ENCODE peak calls at places on chromosomes 5 and 9, in ten cellular contexts. T is right cardiac atrium; J is adrenal gland; M is dorsolateral prefrontal cortex; S is Karpas-422; G is psoas muscle; P is substantia nigra; O is effector memory CD4-positive, alpha-beta T cell; W is hepatocyte; E is stomach. U is an unnamed sample.

GRCh38 chr5:180335614-180336233 is 17.4 kb downstream of the GFPT2 start:
- DNase-seq in T (no peak), J (no peak), M (no peak), S (no peak), G (no peak), P (no peak), O (no peak), W (no peak), E (no peak), U (no peak)

GRCh38 chr5:59789197-59789596 is 104.3 kb downstream of the PDE4D start:
- DNase-seq in T (no peak), J (no peak), M (no peak), S (no peak), G (no peak), P (no peak), O (no peak), W (peak; percentile 45), E (no peak), U (no peak)

GRCh38 chr5:132387649-132388117 is 18.2 kb downstream of the SLC22A5 start:
- DNase-seq in T (peak; percentile 67), J (peak; percentile 87), M (no peak), S (no peak), G (no peak), P (no peak), O (no peak), W (peak; percentile 92), E (peak; percentile 63), U (peak; percentile 77)

GRCh38 chr5:180118391-180118791 is 46.8 kb upstream of the RNF130 start:
- DNase-seq in T (no peak), J (no peak), M (no peak), S (no peak), G (no peak), P (no peak), O (no peak), W (no peak), E (no peak), U (no peak)

GRCh38 chr9:110977259-110977709 is 61.0 kb downstream of the LPAR1 start:
- DNase-seq in T (no peak), J (peak; percentile 21), M (no peak), S (no peak), G (no peak), P (no peak), O (no peak), W (no peak), E (peak; percentile 70), U (no peak)

GRCh38 chr5:79069488-79070001 is at the start of the genes BHMT2 and DMGDH:
- DNase-seq in T (peak; percentile 78), J (peak; percentile 56), M (no peak), S (no peak), G (peak; percentile 75), P (no peak), O (no peak), W (no peak), E (no peak), U (no peak)

GRCh38 chr5:143447983-143448382 is 44.5 kb upstream of the NR3C1 start:
- DNase-seq in T (no peak), J (no peak), M (no peak), S (no peak), G (no peak), P (no peak), O (no peak), W (no peak), E (no peak), U (no peak)

GRCh38 chr5:109779036-109779735 is 89.5 kb downstream of the MAN2A1 start:
- DNase-seq in T (no peak), J (no peak), M (no peak), S (no peak), G (no peak), P (no peak), O (no peak), W (no peak), E (no peak), U (no peak)

GRCh38 chr5:43038523-43038989 is 1.6 kb downstream of the ANXA2R start:
- DNase-seq in T (no peak), J (no peak), M (no peak), S (no peak), G (no peak), P (no peak), O (peak; percentile 22), W (no peak), E (no peak), U (no peak)

GRCh38 chr5:43039468-43040286 is 442 bp downstream of the ANXA2R start:
- DNase-seq in T (peak; percentile 88), J (peak; percentile 61), M (peak; percentile 54), S (peak; percentile 72), G (peak; percentile 88), P (peak; percentile 40), O (peak; percentile 56), W (peak; percentile 78), E (peak; percentile 51), U (peak; percentile 57)

GRCh38 chr5:43037929-43038510 is 2.1 kb downstream of the ANXA2R start:
- DNase-seq in T (no peak), J (no peak), M (no peak), S (no peak), G (no peak), P (no peak), O (peak; percentile 24), W (no peak), E (no peak), U (no peak)

GRCh38 chr5:43040287-43041098 is at the start of gene ANXA2R:
- DNase-seq in T (peak; percentile 91), J (peak; percentile 87), M (peak; percentile 85), S (peak; percentile 99), G (peak; percentile 92), P (peak; percentile 60), O (peak; percentile 91), W (peak; percentile 95), E (peak; percentile 88), U (peak; percentile 93)

GRCh38 chr5:43039115-43039467 is 1.0 kb downstream of the ANXA2R start:
- DNase-seq in T (no peak), J (no peak), M (no peak), S (no peak), G (no peak), P (no peak), O (no peak), W (no peak), E (no peak), U (no peak)
- H3K27ac ChIP-seq in T (peak overlapping the region; percentile 97), J (peak overlapping the region; percentile 99), M (no peak overlapping the region), S (no peak overlapping the region), G (peak overlapping the region; percentile 96), P (peak overlapping the region; percentile 72), O (peak overlapping the region; percentile 97), W (peak overlapping the region; percentile 86), E (peak overlapping the region; percentile 94), U (peak overlapping the region; percentile 95)

GRCh38 chr9:91378695-91379127 is 17.0 kb upstream of the AUH start:
- DNase-seq in T (no peak), J (peak; percentile 31), M (no peak), S (no peak), G (no peak), P (no peak), O (no peak), W (peak; percentile 22), E (no peak), U (no peak)
- H3K27ac ChIP-seq in T (no peak overlapping the region), J (no peak overlapping the region), M (no peak overlapping the region), S (no peak overlapping the region), G (no peak overlapping the region), P (no peak overlapping the region), O (no peak overlapping the region), W (no peak overlapping the region), E (no peak overlapping the region), U (no peak overlapping the region)

GRCh38 chr5:173410459-173411233 is 82.4 kb upstream of the STC2 start:
- DNase-seq in T (no peak), J (no peak), M (no peak), S (no peak), G (no peak), P (no peak), O (no peak), W (no peak), E (no peak), U (no peak)

GRCh38 chr5:173412151-173412550 is 83.9 kb upstream of the STC2 start:
- DNase-seq in T (no peak), J (no peak), M (no peak), S (peak; percentile 42), G (no peak), P (no peak), O (no peak), W (no peak), E (no peak), U (no peak)

GRCh38 chr5:173408946-173409345 is 80.7 kb upstream of the STC2 start:
- DNase-seq in T (no peak), J (no peak), M (no peak), S (no peak), G (no peak), P (no peak), O (no peak), W (no peak), E (no peak), U (no peak)

GRCh38 chr5:173412566-173412965 is 84.4 kb upstream of the STC2 start:
- DNase-seq in T (no peak), J (no peak), M (peak; percentile 51), S (no peak), G (no peak), P (peak; percentile 13), O (no peak), W (no peak), E (no peak), U (no peak)

DNA sequence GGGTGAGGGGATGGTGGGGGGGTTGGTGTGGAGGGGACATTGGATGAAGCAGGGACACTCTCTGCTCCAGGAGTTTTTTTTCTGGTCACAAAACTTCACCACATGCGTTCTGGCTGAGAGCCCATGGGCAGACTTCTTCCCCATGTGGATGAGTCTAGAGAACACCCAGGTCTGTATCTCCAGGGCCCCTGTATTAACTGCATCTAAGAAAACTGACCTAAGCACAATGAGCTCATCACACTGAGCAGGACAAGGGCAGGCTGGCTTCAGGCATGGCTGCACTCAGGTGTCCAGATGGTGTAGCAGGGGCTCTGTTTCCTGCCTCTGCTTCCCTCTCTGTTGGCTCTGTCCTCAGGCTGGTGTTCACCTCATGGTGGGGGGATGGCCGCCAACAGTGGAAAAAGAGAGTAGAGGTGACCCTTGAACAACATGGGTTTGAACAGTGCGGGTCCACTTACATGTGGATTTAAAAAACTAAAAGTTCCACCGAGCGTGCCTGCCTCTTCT is 85.3 kb upstream of the STC2 start:
- DNase-seq in T (no peak), J (no peak), M (no peak), S (no peak), G (no peak), P (no peak), O (no peak), W (no peak), E (no peak), U (no peak)
- H3K27ac ChIP-seq in T (no peak overlapping the region), J (no peak overlapping the region), M (no peak overlapping the region), S (no peak overlapping the region), G (no peak overlapping the region), P (no peak overlapping the region), O (no peak overlapping the region), W (no peak overlapping the region), E (no peak overlapping the region), U (no peak overlapping the region)

GRCh38 chr5:62582198-62582597 is 3.6 kb downstream of the LRRC70 start:
- DNase-seq in T (no peak), J (no peak), M (no peak), S (no peak), G (no peak), P (no peak), O (no peak), W (no peak), E (no peak), U (no peak)

GRCh38 chr5:62578540-62578939 is at the start of gene LRRC70:
- DNase-seq in T (no peak), J (no peak), M (no peak), S (peak; percentile 87), G (no peak), P (no peak), O (no peak), W (peak; percentile 55), E (no peak), U (no peak)

GRCh38 chr5:62577488-62577887 is 1.1 kb upstream of the LRRC70 start:
- DNase-seq in T (no peak), J (no peak), M (no peak), S (no peak), G (no peak), P (no peak), O (no peak), W (no peak), E (no peak), U (no peak)

GRCh38 chr5:62576570-62577172 is 1.9 kb upstream of the LRRC70 start:
- DNase-seq in T (no peak), J (no peak), M (no peak), S (no peak), G (no peak), P (no peak), O (no peak), W (no peak), E (no peak), U (no peak)

DNA sequence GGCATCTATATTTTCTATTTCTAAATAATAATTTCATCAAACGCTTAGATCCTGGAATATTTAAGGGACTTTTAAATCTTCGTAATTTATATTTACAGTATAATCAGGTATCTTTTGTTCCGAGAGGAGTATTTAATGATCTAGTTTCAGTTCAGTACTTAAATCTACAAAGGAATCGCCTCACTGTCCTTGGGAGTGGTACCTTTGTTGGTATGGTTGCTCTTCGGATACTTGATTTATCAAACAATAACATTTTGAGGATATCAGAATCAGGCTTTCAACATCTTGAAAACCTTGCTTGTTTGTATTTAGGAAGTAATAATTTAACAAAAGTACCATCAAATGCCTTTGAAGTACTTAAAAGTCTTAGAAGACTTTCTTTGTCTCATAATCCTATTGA is 1.1 kb downstream of the LRRC70 start:
- DNase-seq in T (no peak), J (no peak), M (no peak), S (no peak), G (no peak), P (no peak), O (no peak), W (no peak), E (no peak), U (no peak)
- H3K27ac ChIP-seq in T (no peak overlapping the region), J (no peak overlapping the region), M (no peak overlapping the region), S (no peak overlapping the region), G (no peak overlapping the region), P (no peak overlapping the region), O (no peak overlapping the region), W (no peak overlapping the region), E (no peak overlapping the region), U (no peak overlapping the region)